ENCODE peak calls at places on chromosome 17, in eight cellular contexts. G, V, C, D, X, M, E and L are unnamed samples.

GRCh38 chr17:43365356-43365755 is 33.4 kb upstream of the ARL4D start:
- DNase-seq in G (no peak), V (no peak), C (no peak), D (no peak), X (no peak), M (no peak), E (no peak), L (no peak)

GRCh38 chr17:36092228-36092627 is 2.3 kb upstream of the CCL3 start:
- DNase-seq in G (no peak), V (no peak), C (peak; percentile 49), D (no peak), X (no peak), M (no peak), E (no peak), L (no peak)

GRCh38 chr17:50822550-50822949 is 12.8 kb upstream of the WFIKKN2 start:
- DNase-seq in G (no peak), V (no peak), C (no peak), D (no peak), X (no peak), M (no peak), E (no peak), L (no peak)

GRCh38 chr17:82631544-82631943 is 16.7 kb downstream of the WDR45B start:
- DNase-seq in G (no peak), V (no peak), C (no peak), D (no peak), X (no peak), M (no peak), E (no peak), L (no peak)

GRCh38 chr17:76161619-76162222 is 20.7 kb upstream of the FOXJ1 start:
- DNase-seq in G (no peak), V (no peak), C (no peak), D (no peak), X (no peak), M (no peak), E (no peak), L (no peak)

GRCh38 chr17:78341559-78342437 is 18.1 kb downstream of the SOCS3 start:
- DNase-seq in G (peak; percentile 80), V (peak; percentile 70), C (no peak), D (no peak), X (peak; percentile 60), M (peak; percentile 82), E (no peak), L (no peak)

GRCh38 chr17:81030726-81031570 is 4.0 kb upstream of the BAIAP2 start:
- DNase-seq in G (no peak), V (no peak), C (no peak), D (no peak), X (no peak), M (no peak), E (no peak), L (no peak)

GRCh38 chr17:15398736-15399331 is 57.4 kb upstream of the TEKT3 start:
- DNase-seq in G (no peak), V (peak; percentile 44), C (no peak), D (no peak), X (no peak), M (peak; percentile 14), E (no peak), L (no peak)

GRCh38 chr17:30095507-30096244 is 20.9 kb upstream of the NSRP1 start:
- DNase-seq in G (no peak), V (peak; percentile 71), C (no peak), D (no peak), X (peak; percentile 54), M (no peak), E (no peak), L (peak; percentile 32)